ENCODE peak calls at places on chromosomes 12 and 14, in six cellular contexts. I is astrocyte of the spinal cord, J is choroid plexus epithelial cell, W is endothelial cell, O is progenitor cell of endocrine pancreas, G is cardiac fibroblast. B is an unnamed sample.

GRCh38 chr12:2664721-2665577 is 129.8 kb upstream of the FKBP4 start:
- DNase-seq in G (no peak), O (no peak), W (no peak), I (no peak), J (no peak), B (no peak)

GRCh38 chr14:68306934-68307758 is 485.7 kb downstream of the ZFP36L1 start:
- DNase-seq in I (peak), J (no peak), O (peak), W (no peak), G (no peak), B (no peak)

GRCh38 chr12:105672576-105672975 is 342.1 kb downstream of the C12orf75 start:
- DNase-seq in J (no peak), O (no peak), G (no peak), I (no peak), W (no peak), B (no peak)

GRCh38 chr12:106297681-106298080 is 4.9 kb upstream of the TCP11L2 start:
- DNase-seq in O (no peak), I (no peak), G (no peak), W (no peak), J (no peak), B (no peak)

GRCh38 chr12:115859231-115859630 is 418.3 kb downstream of the MED13L start:
- DNase-seq in J (no peak), I (no peak), W (no peak), O (no peak), G (no peak), B (no peak)

GRCh38 chr14:101620039-101620788 is 58.9 kb downstream of the DIO3 start:
- DNase-seq in O (no peak), J (no peak), W (no peak), G (no peak), I (no peak), B (no peak)

GRCh38 chr12:128820723-128821432 is 2.9 kb downstream of the SLC15A4 start:
- DNase-seq in W (no peak), J (peak), G (no peak), O (no peak), I (no peak), B (no peak)

GRCh38 chr12:8157484-8158198 is 826 bp downstream of the ZNF705A start:
- DNase-seq in J (no peak), I (no peak), O (no peak), G (peak), W (no peak), B (no peak)

GRCh38 chr12:112107728-112108447 is 695 bp downstream of the NAA25 start:
- DNase-seq in G (peak), J (no peak), I (no peak), W (peak), O (no peak), B (no peak)

GRCh38 chr14:101019541-101019940 is 116.0 kb upstream of the RTL1 start:
- DNase-seq in J (no peak), I (no peak), W (no peak), O (no peak), G (no peak), B (no peak)

GRCh38 chr14:51561141-51561540 is 90.6 kb upstream of the FRMD6 start:
- DNase-seq in W (no peak), O (no peak), J (no peak), G (no peak), I (no peak), B (no peak)

GRCh38 chr12:114480309-114481199 is 74.6 kb upstream of the TBX5 start:
- DNase-seq in G (peak), O (no peak), I (no peak), J (peak), W (no peak), B (no peak)

GRCh38 chr14:100714205-100714781 is 12.4 kb upstream of the DLK1 start:
- DNase-seq in I (no peak), W (no peak), O (no peak), J (no peak), G (no peak), B (no peak)

GRCh38 chr14:45112886-45113772 is 21.2 kb downstream of the FKBP3 start:
- DNase-seq in J (peak), I (no peak), W (no peak), O (no peak), G (peak), B (no peak)

GRCh38 chr14:76936483-76936882 is 92.0 kb downstream of the IRF2BPL start:
- DNase-seq in I (peak), W (no peak), G (peak), O (no peak), J (peak), B (no peak)

GRCh38 chr12:57430117-57430930 is 519 bp downstream of the R3HDM2 start:
- DNase-seq in I (peak), G (peak), O (peak), J (peak), W (peak), B (no peak)

GRCh38 chr14:74380845-74381244 is 32.6 kb downstream of the VRTN start:
- DNase-seq in O (no peak), G (no peak), W (no peak), J (no peak), I (no peak), B (no peak)

GRCh38 chr12:104459556-104459909 is 2.8 kb downstream of the CHST11 start:
- DNase-seq in J (no peak), W (no peak), G (no peak), I (peak), O (no peak), B (no peak)

GRCh38 chr12:102833687-102834435 is 83.2 kb downstream of the PAH start:
- DNase-seq in G (peak), O (peak), W (peak), J (peak), I (no peak), B (no peak)

GRCh38 chr14:38238881-38239280 is 17.0 kb downstream of the CLEC14A start:
- DNase-seq in I (no peak), G (no peak), W (no peak), J (no peak), O (no peak), B (no peak)

GRCh38 chr12:98894412-98895085 is 249.5 kb downstream of the APAF1 start:
- DNase-seq in G (no peak), W (peak), O (peak), J (no peak), I (peak), B (no peak)

GRCh38 chr12:108861878-108862587 is 4.7 kb upstream of the SSH1 start:
- DNase-seq in J (no peak), I (no peak), G (no peak), W (no peak), O (no peak), B (no peak)

GRCh38 chr12:25054076-25054782 is 105.3 kb upstream of the BCAT1 start:
- DNase-seq in W (no peak), G (peak), O (no peak), I (peak), J (peak), B (no peak)

GRCh38 chr12:92654929-92655328 is 47.9 kb upstream of the PLEKHG7 start:
- DNase-seq in G (peak), W (no peak), I (no peak), J (no peak), O (no peak), B (no peak)

GRCh38 chr12:131988054-131988796 is 38.5 kb downstream of the EP400 start:
- DNase-seq in G (no peak), I (no peak), J (peak), O (no peak), W (no peak), B (no peak)

GRCh38 chr12:43285248-43285647 is 266.8 kb downstream of the ADAMTS20 start:
- DNase-seq in J (peak), W (no peak), I (peak), G (peak), O (no peak), B (peak)

GRCh38 chr12:2833810-2834209 is 1.0 kb downstream of the NRIP2 start:
- DNase-seq in W (no peak), J (no peak), I (no peak), O (no peak), G (no peak), B (no peak)

GRCh38 chr14:30005114-30005698 is 77.6 kb upstream of the PRKD1 start:
- DNase-seq in J (peak), O (no peak), I (peak), G (peak), W (peak), B (peak)

GRCh38 chr12:125720961-125721360 is 655.7 kb downstream of the AACS start:
- DNase-seq in J (no peak), O (no peak), G (no peak), W (no peak), I (no peak), B (no peak)

GRCh38 chr12:2295941-2296461 is 243.2 kb downstream of the CACNA1C start:
- DNase-seq in G (peak), O (no peak), I (peak), J (peak), W (no peak), B (no peak)

GRCh38 chr14:74763803-74764531 is 851 bp downstream of the YLPM1 start:
- DNase-seq in W (no peak), I (no peak), O (no peak), J (peak), G (peak), B (no peak)

GRCh38 chr14:68527329-68527851 is 265.5 kb downstream of the ZFP36L1 start:
- DNase-seq in G (peak), J (no peak), I (no peak), O (no peak), W (no peak), B (no peak)

GRCh38 chr14:36514278-36515104 is 5.5 kb downstream of the NKX2-1 start:
- DNase-seq in W (no peak), O (no peak), J (no peak), I (no peak), G (no peak), B (no peak)

GRCh38 chr12:31597066-31597465 is 6.1 kb upstream of the DENND5B start:
- DNase-seq in W (no peak), J (no peak), G (no peak), I (no peak), O (no peak), B (no peak)
- TF ChIP-seq CTCF in W (no peak), J (no peak), G (no peak), I (no peak), O (no peak), B (no peak)

GRCh38 chr12:91333966-91334365 is 151.3 kb upstream of the DCN start:
- DNase-seq in O (no peak), I (no peak), W (no peak), G (no peak), J (no peak), B (no peak)

GRCh38 chr12:91327889-91328288 is 145.3 kb upstream of the DCN start:
- DNase-seq in G (peak), O (no peak), J (no peak), W (no peak), I (peak), B (no peak)

GRCh38 chr12:91331371-91331770 is 148.8 kb upstream of the DCN start:
- DNase-seq in I (no peak), G (no peak), W (no peak), O (no peak), J (no peak), B (no peak)

GRCh38 chr12:91335724-91336123 is 153.1 kb upstream of the DCN start:
- DNase-seq in I (no peak), W (no peak), J (peak), G (no peak), O (no peak), B (no peak)

GRCh38 chr12:91332305-91332704 is 149.7 kb upstream of the DCN start:
- DNase-seq in W (no peak), I (peak), J (peak), O (no peak), G (peak), B (no peak)
- TF ChIP-seq CTCF in W (no peak), I (no peak), J (peak), O (no peak), G (no peak), B (no peak)

DNA sequence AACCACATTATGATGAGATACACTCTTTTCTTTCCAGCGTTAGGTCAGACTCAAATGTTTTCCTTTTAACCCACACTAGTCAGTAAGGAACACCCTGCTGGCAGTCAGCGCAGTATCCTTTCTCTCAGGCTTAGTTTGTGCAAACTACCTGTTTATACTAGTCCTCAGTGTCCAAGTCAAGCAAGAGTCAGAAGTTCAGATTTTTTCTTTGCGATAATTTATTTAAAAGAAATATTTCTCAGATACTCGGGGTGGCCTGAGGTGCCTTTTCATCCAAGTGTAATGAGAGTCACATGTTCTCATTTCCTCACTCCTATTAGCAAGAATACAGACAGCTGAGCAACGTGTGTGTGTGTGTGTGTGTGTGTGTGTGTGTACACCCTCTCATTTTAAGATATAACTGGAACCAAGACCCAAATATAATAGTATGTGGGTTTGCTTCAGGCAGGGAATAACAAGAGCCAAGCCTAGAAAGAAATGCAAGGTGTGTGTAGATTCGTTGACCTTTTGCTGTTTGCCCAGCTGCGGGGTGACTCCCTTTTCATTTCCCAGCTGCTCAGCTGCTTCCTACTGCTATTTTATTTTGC is 182.7 kb downstream of the KICS2 start:
- DNase-seq in G (peak), I (peak), W (no peak), O (no peak), J (peak), B (no peak)
- TF ChIP-seq CTCF in G (no peak), I (no peak), W (no peak), O (no peak), J (peak), B (no peak)

GRCh38 chr12:119235352-119235751 is 56.6 kb downstream of the HSPB8 start:
- DNase-seq in W (peak), J (no peak), I (no peak), G (no peak), O (no peak), B (no peak)
- TF ChIP-seq CTCF in W (peak), J (no peak), I (peak), G (peak), O (peak), B (peak)

DNA sequence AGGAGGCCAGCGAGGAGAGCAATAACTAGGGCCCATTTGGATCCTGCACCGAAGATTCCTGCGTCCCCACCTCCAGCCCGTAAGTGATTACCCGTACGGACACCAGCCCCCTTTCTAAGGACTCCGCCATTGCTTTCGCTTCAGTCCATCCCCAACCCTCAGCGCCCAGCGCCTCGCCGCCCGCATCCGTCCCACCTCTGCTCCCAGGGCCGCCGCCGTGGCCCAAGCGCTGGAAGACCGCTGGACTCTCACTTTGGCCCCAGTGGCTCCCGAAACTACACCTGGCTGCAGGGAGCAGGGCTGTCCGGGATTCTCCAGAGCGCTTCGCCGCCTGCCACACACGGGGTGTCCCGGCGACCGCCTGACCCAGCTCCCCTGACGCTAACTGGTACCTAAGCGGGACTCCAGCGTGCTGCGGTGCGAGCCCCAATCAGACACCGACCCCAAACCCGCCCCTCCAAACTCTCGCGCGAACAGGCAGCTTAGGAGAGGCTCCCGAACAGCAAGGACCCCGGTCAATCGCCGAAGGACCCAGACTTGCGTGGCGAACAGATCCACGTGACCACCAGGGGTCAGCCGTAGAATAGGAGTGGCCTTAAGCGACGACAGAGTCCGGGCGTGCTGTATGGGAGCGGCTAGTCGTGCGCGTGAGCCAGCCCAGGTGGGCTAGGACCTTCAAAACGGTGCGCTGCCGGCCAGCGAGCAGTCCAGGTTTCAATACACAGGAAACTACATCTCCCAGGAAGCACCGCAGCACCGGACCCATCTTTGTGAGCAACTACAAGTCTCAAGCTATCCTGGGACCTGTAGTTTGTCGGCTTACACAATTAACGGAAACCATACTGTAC is at the start of gene CNPY2:
- DNase-seq in O (peak), W (peak), G (peak), J (peak), I (peak), B (peak)
- TF ChIP-seq CTCF in O (peak), W (peak), G (peak), J (no peak), I (no peak), B (peak)

GRCh38 chr14:39426605-39427004 is 5.6 kb downstream of the FBXO33 start:
- DNase-seq in W (no peak), G (peak), I (peak), J (peak), O (no peak), B (no peak)
- TF ChIP-seq CTCF in W (no peak), G (peak), I (peak), J (peak), O (no peak), B (no peak)

DNA sequence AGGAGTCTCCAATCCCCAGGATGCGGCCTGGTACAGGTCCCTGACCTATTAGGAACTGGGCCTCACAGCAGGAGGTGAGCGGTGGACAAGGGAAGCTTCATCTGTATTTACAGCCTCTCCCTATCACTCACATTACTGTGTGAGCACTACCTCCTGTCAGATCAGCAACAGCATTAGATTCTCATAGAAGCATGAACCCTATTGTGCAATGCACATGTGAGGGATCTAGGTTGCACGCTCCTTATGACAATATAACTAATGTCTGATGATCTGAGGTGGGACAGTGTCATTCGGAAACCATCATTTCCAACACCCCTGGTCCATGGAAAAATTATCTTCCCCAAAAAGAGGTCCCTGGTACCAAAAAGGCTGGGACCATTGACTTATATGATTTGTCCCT is 1000.5 kb downstream of the FLRT2 start:
- DNase-seq in J (no peak), O (no peak), G (no peak), I (no peak), W (no peak), B (no peak)
- TF ChIP-seq CTCF in J (no peak), O (no peak), G (no peak), I (no peak), W (no peak), B (no peak)

DNA sequence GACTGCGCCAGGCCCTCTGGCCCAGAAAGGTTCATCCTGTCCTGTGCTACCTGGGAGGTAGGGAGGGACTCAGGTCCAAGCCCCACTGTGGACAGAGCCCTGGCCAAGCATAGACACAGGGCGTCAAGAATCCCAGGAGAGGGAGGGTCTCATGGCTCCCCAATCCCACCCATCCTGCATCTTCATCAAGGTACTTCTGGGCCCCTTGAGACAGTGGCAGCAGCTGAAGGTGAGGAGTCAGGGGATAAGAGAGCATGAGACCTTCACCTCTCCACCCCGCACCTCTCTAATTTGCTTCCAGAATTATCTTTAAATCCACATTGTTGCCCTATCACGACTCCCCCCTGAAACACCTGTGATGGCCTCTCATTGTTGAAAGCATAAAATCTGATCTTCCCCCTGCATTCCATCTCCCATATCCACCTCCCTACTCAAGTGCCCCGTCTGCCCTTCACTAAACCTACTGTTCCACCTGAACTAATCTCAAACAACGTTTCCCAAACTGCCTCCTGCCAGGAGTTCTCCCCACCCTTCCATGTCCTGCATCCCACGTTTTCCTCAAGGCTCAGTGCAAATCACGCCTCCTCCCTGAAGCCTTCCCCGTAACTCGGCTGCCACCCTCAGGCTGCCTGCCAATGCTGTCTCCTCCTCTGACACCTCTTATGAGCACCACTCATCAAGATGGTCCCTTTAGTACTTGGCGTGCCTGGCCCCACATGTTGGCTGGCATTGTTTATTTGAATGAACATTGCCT is 27.1 kb downstream of the KRT18 start:
- DNase-seq in J (peak), W (peak), G (peak), O (no peak), I (no peak), B (no peak)
- TF ChIP-seq CTCF in J (peak), W (no peak), G (peak), O (peak), I (no peak), B (peak)

GRCh38 chr12:50101663-50102062 is 2.1 kb upstream of the GPD1 start:
- DNase-seq in I (peak), W (no peak), O (no peak), J (peak), G (peak), B (no peak)
- TF ChIP-seq CTCF in I (peak), W (no peak), O (peak), J (peak), G (peak), B (peak)

GRCh38 chr14:21978184-21978998 is 304.8 kb upstream of the OR4E1 start:
- DNase-seq in O (peak), G (peak), W (peak), J (peak), I (peak), B (no peak)
- TF ChIP-seq CTCF in O (peak), G (peak), W (peak), J (peak), I (peak), B (peak)

B was measured in AG04449.